ENCODE peak calls at places on chromosome 12, in seven cellular contexts. F is mucosa of descending colon, B is stomach, G is trophoblast cell, C is heart left ventricle, R is heart right ventricle, V is prostate gland. X is an unnamed sample.

GRCh38 chr12:79725987-79726386 is 35.2 kb upstream of the PAWR start:
- DNase-seq in V (no peak), B (no peak), G (peak; percentile 85), R (no peak), C (no peak), F (no peak), X (no peak)

GRCh38 chr12:101566318-101566717 is 28.5 kb upstream of the MYBPC1 start:
- DNase-seq in R (no peak), F (no peak), V (no peak), B (no peak), C (no peak), G (no peak), X (no peak)

GRCh38 chr12:11561416-11561815 is 88.1 kb upstream of the ETV6 start:
- DNase-seq in F (no peak), R (no peak), C (no peak), V (no peak), G (peak; percentile 32), B (no peak), X (no peak)

GRCh38 chr12:53591301-53592206 is 34.6 kb downstream of the ATF7 start:
- DNase-seq in B (no peak), F (no peak), C (no peak), G (no peak), R (no peak), V (no peak), X (no peak)

GRCh38 chr12:52202361-52203078 is 10.7 kb upstream of the KRT80 start:
- DNase-seq in V (no peak), G (no peak), C (no peak), F (peak; percentile 25), R (no peak), B (no peak), X (no peak)

GRCh38 chr12:7629465-7629864 is 36.2 kb downstream of the APOBEC1 start:
- DNase-seq in G (no peak), C (no peak), F (no peak), V (no peak), B (no peak), R (no peak), X (no peak)

GRCh38 chr12:132955094-132955932 is 793 bp downstream of the ZNF605 start:
- DNase-seq in C (peak; percentile 40), G (peak; percentile 32), R (peak; percentile 30), V (no peak), B (peak; percentile 28), F (peak; percentile 34), X (no peak)

GRCh38 chr12:118359541-118359915 is 13.2 kb downstream of the TAOK3 start:
- DNase-seq in R (no peak), V (no peak), B (no peak), C (no peak), F (no peak), G (no peak), X (no peak)

GRCh38 chr12:32548691-32549412 is 130.2 kb upstream of the DNM1L start:
- DNase-seq in G (no peak), V (no peak), F (no peak), R (no peak), B (peak; percentile 60), C (peak; percentile 30), X (peak; percentile 57)

DNA sequence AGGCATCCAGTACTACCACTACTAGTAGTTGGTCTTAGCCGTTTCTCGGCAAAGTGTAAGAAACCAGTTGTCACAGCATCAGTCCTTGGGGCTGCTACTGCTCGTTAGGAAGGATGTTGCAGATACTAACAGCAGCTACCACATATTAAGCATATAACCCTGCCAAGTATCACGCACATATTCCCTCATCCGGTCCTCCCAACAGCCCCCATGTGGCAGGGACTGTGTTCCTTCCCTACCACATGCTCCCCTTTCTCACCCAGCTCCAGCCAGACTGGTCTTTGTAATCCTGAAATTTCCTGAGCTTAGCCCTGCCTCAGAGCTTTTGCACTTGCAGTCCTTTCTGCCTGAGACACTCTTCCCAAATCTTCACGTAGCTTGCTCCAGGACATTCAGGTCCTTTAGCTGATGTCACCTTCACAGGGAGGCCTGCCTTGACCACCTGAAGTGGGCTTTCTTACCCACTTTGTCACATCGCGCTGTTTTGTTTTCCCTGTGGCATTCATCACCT is 7.8 kb downstream of the ERP29 start:
- DNase-seq in R (no peak), V (no peak), G (no peak), F (no peak), C (no peak), B (no peak), X (no peak)
- H3K36me3 ChIP-seq in R (peaks cover 7% of the 10 kb centered on the region), V (no peaks in the 10 kb centered on the region), G (peaks cover 22% of the 10 kb centered on the region), F (no peaks in the 10 kb centered on the region), C (peaks cover 73% of the 10 kb centered on the region), B (peaks cover 77% of the 10 kb centered on the region), X (peaks cover 7% of the 10 kb centered on the region)

DNA sequence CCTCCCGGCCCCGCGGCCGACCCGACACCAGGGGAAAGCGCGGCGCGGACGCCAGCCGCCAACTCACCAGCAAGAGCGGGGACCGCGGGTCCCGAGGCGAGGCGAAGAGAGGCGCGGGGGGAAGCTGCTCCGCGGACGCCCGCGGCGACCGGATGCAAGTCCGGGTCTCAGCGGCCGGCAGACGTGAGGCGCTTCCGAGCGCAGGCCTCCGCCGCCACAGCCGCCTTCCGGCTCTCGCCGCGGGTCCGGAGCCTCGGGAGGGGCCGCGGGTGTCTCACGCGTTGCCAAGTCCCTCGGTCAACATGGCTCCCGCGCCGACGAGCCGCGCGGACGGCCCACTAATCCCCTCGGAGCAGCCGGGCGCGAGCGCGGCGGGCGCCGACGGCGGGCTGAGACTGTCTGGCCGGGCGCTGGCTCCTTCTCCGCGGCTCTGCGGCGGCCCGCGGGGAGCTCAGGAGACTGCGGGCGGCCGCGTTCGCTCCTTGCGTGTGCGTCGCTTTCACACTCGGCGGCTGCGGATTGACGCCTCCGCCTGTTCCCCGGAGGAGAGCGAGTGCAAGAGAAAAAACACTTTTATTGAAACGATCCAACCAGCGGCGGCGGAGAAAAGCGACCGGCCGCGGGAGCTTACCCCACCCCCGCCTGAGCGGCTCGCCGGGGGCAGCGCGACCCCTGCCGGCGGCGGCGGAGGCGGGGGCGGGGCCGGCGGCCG is at the start of gene CDK17:
- DNase-seq in F (peak; percentile 91), C (peak; percentile 86), R (peak; percentile 85), B (peak; percentile 85), G (peak; percentile 93), V (peak; percentile 77), X (peak; percentile 77)
- H3K4me1 ChIP-seq in F (peaks cover 25% of the 10 kb centered on the region), C (peaks cover 5% of the 10 kb centered on the region), R (peaks cover 25% of the 10 kb centered on the region), B (peaks cover 8% of the 10 kb centered on the region), G (no peaks in the 10 kb centered on the region), V (no peaks in the 10 kb centered on the region), X (no peaks in the 10 kb centered on the region)

GRCh38 chr12:94768398-94769039 is 118.2 kb upstream of the TMCC3 start:
- DNase-seq in V (no peak), G (no peak), R (no peak), B (no peak), F (peak; percentile 36), C (no peak), X (no peak)
- H3K4me3 ChIP-seq in V (no peak overlapping the region), G (no peak overlapping the region), R (no peak overlapping the region), B (no peak overlapping the region), F (no peak overlapping the region), C (no peak overlapping the region), X (no peak overlapping the region)

GRCh38 chr12:65658360-65658759 is 165.9 kb upstream of the HMGA2 start:
- DNase-seq in R (no peak), C (no peak), G (no peak), F (no peak), B (no peak), V (no peak), X (no peak)
- H3K36me3 ChIP-seq in R (no peaks in the 10 kb centered on the region), C (no peaks in the 10 kb centered on the region), G (no peaks in the 10 kb centered on the region), F (no peaks in the 10 kb centered on the region), B (no peaks in the 10 kb centered on the region), V (no peaks in the 10 kb centered on the region), X (no peaks in the 10 kb centered on the region)

GRCh38 chr12:107351109-107351508 is 257.8 kb upstream of the CRY1 start:
- DNase-seq in F (no peak), V (no peak), B (no peak), G (no peak), C (no peak), R (no peak), X (no peak)

GRCh38 chr12:107349839-107350238 is 256.5 kb upstream of the CRY1 start:
- DNase-seq in V (no peak), C (no peak), G (no peak), B (no peak), R (no peak), F (no peak), X (no peak)

GRCh38 chr12:107352347-107353081 is 259.2 kb upstream of the CRY1 start:
- DNase-seq in B (no peak), R (no peak), G (no peak), C (no peak), V (no peak), F (no peak), X (no peak)

GRCh38 chr12:107353312-107353711 is 260.0 kb upstream of the CRY1 start:
- DNase-seq in R (no peak), C (no peak), B (no peak), F (no peak), V (no peak), G (no peak), X (no peak)

DNA sequence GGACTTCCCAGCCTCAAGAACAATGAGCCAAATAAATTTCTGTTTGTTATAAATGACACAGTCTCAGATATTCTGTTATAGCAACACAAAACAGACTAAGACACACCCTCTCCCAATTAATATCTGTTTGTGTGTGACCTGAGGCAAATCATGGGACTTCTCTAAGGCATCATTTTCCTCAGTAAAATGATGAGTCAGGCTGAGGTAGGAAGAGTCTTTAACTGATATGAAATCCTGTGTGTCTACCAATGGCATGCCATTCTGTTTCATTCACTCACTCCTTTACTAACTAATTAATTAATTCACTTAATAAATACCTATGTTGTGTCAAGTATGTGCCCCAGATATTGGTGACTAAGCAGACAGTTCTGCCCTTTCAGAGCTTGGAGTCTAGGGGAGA is 258.4 kb upstream of the CRY1 start:
- DNase-seq in F (no peak), C (no peak), V (no peak), G (no peak), R (no peak), B (no peak), X (no peak)
- H3K4me1 ChIP-seq in F (no peaks in the 10 kb centered on the region), C (no peaks in the 10 kb centered on the region), V (no peaks in the 10 kb centered on the region), G (peaks cover 4% of the 10 kb centered on the region), R (no peaks in the 10 kb centered on the region), B (no peaks in the 10 kb centered on the region), X (no peaks in the 10 kb centered on the region)

GRCh38 chr12:49189731-49190314 is 943 bp upstream of the TUBA1A start:
- DNase-seq in R (no peak), F (no peak), V (no peak), G (no peak), C (no peak), B (no peak), X (no peak)
- H3K4me3 ChIP-seq in R (peak overlapping the region; percentile 85), F (no peak overlapping the region), V (no peak overlapping the region), G (no peak overlapping the region), C (no peak overlapping the region), B (no peak overlapping the region), X (peak overlapping the region; percentile 78)

DNA sequence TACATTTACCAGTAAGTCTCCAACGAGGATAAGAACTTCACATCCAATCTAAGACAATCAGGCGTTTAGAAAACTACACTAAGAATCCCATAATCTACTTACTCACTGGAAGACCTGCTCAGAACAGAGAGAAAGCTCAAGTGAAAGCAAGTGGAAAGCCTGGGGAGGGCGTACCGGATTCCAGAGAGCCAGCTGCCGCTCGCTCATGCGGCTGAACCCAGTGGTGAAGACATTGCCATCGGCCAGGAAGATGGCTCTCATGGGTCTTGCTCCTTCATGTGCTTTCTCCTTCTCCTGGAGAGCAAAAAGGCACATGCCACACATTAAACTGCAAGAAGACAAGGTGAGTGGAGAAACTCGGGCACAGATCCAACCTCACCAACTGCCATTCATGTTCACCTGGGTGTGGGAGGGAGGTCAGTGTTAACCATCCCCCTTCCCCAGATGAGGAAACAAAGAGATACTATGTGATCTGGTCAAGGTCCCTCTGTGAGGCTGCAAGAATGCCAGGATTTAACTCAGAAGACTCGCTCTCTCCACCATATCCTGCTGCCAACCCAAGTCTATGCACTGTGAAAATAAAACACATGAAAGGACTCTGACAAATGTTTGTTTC is 23.5 kb upstream of the SELPLG start:
- DNase-seq in G (no peak), C (no peak), F (no peak), R (no peak), B (no peak), V (no peak), X (no peak)
- H3K36me3 ChIP-seq in G (peaks cover 27% of the 10 kb centered on the region), C (peaks cover 85% of the 10 kb centered on the region), F (no peaks in the 10 kb centered on the region), R (peaks cover 4% of the 10 kb centered on the region), B (peaks cover 63% of the 10 kb centered on the region), V (no peaks in the 10 kb centered on the region), X (peaks cover 5% of the 10 kb centered on the region)

X was measured in breast epithelium.